ENCODE peak calls at places on chromosomes 6 and 20, in four cellular contexts. P is A549, L is IMR-90, Z is body of pancreas. N is an unnamed sample. For H3K4me1, the result is how much of the 10 kb centered on the place peaks cover.

GRCh38 chr6:167094820-167095637 is 27.9 kb upstream of the CCR6 start:
- DNase-seq in P (no peak), L (no peak), Z (no peak), N (no peak)

GRCh38 chr6:85912582-85912981 is 269.9 kb upstream of the SYNCRIP start:
- DNase-seq in Z (no peak), P (no peak), L (no peak), N (no peak)

GRCh38 chr6:168280020-168280898 is 39.3 kb downstream of the DACT2 start:
- DNase-seq in L (no peak), Z (no peak), P (no peak), N (no peak)

GRCh38 chr6:55433446-55434130 is 106.3 kb downstream of the GFRAL start:
- DNase-seq in Z (no peak), P (no peak), L (peak), N (no peak)

GRCh38 chr20:48384147-48384818 is 443.5 kb downstream of the PREX1 start:
- DNase-seq in P (peak), L (no peak), Z (no peak), N (no peak)

GRCh38 chr20:60877071-60877470 is 375.0 kb upstream of the CDH4 start:
- DNase-seq in L (no peak), P (no peak), Z (no peak), N (no peak)

GRCh38 chr6:134774244-134774643 is 175.7 kb downstream of the ALDH8A1 start:
- DNase-seq in L (peak), P (no peak), Z (no peak), N (no peak)

GRCh38 chr6:4262506-4262905 is 127.1 kb upstream of the ECI2 start:
- DNase-seq in Z (no peak), L (no peak), P (no peak), N (no peak)

GRCh38 chr6:28496099-28496779 is 19.4 kb downstream of the GPX6 start:
- DNase-seq in P (no peak), Z (no peak), L (no peak), N (no peak)

GRCh38 chr6:102655823-102656222 is 1262.3 kb downstream of the GRIK2 start:
- DNase-seq in Z (no peak), P (no peak), L (no peak), N (no peak)

GRCh38 chr20:35598476-35598875 is 17.2 kb upstream of the SPAG4 start:
- DNase-seq in L (no peak), P (no peak), Z (no peak), N (no peak)

GRCh38 chr6:81890846-81891245 is 138.4 kb upstream of the TENT5A start:
- DNase-seq in L (peak), P (no peak), Z (no peak), N (no peak)

GRCh38 chr6:40177596-40177995 is 243.3 kb upstream of the MOCS1 start:
- DNase-seq in P (no peak), L (no peak), Z (no peak), N (no peak)

GRCh38 chr6:28988536-28989415 is 16.3 kb downstream of the ZNF311 start:
- DNase-seq in Z (peak), L (peak), P (peak), N (no peak)

GRCh38 chr6:139107051-139107450 is 27.8 kb upstream of the HECA start:
- DNase-seq in Z (no peak), L (no peak), P (no peak), N (no peak)

GRCh38 chr20:59145247-59145925 is 18.2 kb upstream of the ZNF831 start:
- DNase-seq in P (no peak), Z (no peak), L (no peak), N (no peak)

GRCh38 chr6:138546733-138547185 is 47.5 kb upstream of the NHSL1 start:
- DNase-seq in Z (no peak), L (peak), P (no peak), N (no peak)

GRCh38 chr6:106339334-106340029 is 13.9 kb upstream of the ATG5 start:
- DNase-seq in Z (peak), L (peak), P (peak), N (no peak)

GRCh38 chr20:50096237-50096636 is 16.7 kb downstream of the UBE2V1 start:
- DNase-seq in L (no peak), P (no peak), Z (no peak), N (no peak)

GRCh38 chr6:105982761-105983600 is 103.2 kb upstream of the PRDM1 start:
- DNase-seq in P (no peak), L (no peak), Z (no peak), N (no peak)

GRCh38 chr6:40247516-40248115 is 313.4 kb upstream of the MOCS1 start:
- DNase-seq in L (no peak), P (no peak), Z (no peak), N (no peak)

DNA sequence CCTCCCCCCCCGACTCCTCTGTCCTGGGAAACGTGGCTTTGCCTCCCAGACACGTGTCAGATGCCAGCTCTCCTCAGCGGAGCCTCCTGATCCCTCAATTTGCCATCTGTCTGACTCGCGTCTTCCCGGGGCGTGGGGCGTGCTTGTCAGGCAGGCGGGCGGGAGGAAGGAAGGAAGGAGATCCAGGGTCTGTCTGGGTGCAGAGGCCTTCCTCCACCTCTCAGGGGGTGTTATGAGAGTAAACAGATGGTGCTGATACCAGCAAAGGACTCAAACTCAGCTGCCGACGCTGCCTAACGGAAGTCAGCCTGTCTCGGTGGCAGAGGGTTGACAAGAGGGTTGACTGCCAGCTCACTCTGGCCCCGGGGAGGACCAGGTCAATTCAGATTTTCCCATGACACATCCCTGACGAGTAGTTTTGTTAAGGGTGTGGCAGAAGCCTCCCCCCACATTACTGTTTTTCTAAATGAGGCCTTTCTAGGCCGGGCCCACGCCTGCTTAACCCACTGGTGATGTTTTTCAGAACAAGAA is 17.0 kb downstream of the UQCC2 start:
- DNase-seq in P (peak), L (peak), Z (no peak), N (no peak)
- TF ChIP-seq POLR2A in P (no peak), L (no peak), Z (no peak), N (no peak)

DNA sequence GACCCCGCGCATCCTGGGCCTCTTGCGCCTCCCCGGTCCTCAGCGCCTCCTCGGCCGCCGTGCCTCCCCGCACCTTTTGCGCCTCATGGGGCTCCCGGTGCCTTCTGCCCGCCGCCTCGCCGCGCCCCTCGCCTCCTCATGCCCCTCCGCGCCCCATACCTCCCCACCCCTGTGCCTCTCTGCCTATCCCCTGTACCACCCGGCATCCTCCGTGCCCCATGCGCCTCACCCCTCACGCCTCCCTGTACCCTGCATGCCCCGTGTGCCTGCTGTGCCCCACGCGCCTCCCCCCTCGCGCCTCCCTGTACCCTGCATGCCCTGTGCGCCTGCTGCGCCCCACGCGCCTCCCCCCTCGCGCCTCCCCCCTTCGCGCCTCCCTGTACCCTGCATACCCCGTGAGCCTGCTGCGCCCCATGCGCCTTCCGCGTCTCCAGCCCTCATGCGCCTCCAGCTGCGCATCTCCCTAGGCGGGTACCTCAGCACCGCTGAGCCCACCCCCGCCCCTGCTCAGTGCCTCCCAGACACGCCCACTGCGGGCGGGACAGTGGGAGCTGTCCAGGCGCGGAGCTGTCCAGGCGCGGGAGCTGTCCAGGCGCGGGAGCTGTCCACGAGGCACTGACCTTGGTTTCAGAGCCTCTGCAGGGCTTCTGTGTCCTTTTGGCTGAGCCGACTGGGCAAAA is 37.1 kb downstream of the IGF2R start:
- DNase-seq in Z (no peak), L (peak), P (no peak), N (no peak)
- H3K4me1 ChIP-seq in Z (under half), L (under half), P (under half), N (under half)

GRCh38 chr20:56630086-56630493 is 984 bp downstream of the TFAP2C start:
- DNase-seq in P (peak), Z (peak), L (no peak), N (no peak)

GRCh38 chr20:56628015-56628872 is 862 bp upstream of the TFAP2C start:
- DNase-seq in Z (peak), L (no peak), P (peak), N (no peak)

GRCh38 chr20:56629464-56630085 is 469 bp downstream of the TFAP2C start:
- DNase-seq in L (no peak), P (no peak), Z (no peak), N (no peak)

GRCh38 chr20:56627122-56628014 is 1.7 kb upstream of the TFAP2C start:
- DNase-seq in Z (no peak), L (no peak), P (no peak), N (no peak)

DNA sequence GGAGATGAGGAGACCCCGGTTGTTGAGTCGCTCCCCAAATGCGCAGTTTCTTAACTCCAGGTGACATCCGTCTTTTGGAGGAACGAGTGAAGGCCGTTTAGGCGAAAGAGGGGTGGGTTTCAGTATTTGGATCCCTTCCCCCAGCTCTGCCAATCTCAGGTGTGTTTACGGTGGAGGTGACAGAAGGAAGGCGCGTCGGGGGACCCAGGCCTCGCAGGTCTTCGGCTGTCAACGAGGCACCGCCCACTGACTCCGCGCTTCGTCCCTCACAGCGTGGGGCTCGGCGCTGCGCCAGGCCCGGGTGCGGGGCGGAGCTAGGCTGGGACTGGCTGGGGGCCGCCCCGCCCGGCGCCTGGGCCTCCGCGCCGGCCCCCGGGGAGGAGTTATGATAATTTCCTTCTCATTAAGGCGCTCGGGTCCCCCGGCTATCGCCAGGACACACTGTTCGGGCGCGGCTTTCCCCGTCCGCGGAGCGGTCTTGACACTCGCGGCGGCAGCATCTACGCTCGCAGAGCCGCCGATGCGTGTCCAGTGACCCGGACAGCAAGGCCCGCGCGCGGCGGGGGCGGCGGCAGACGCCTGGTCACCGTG is at the start of gene TFAP2C:
- DNase-seq in P (peak), Z (peak), L (no peak), N (no peak)
- TF ChIP-seq POLR2A in P (peak), Z (peak), L (no peak), N (no peak)

DNA sequence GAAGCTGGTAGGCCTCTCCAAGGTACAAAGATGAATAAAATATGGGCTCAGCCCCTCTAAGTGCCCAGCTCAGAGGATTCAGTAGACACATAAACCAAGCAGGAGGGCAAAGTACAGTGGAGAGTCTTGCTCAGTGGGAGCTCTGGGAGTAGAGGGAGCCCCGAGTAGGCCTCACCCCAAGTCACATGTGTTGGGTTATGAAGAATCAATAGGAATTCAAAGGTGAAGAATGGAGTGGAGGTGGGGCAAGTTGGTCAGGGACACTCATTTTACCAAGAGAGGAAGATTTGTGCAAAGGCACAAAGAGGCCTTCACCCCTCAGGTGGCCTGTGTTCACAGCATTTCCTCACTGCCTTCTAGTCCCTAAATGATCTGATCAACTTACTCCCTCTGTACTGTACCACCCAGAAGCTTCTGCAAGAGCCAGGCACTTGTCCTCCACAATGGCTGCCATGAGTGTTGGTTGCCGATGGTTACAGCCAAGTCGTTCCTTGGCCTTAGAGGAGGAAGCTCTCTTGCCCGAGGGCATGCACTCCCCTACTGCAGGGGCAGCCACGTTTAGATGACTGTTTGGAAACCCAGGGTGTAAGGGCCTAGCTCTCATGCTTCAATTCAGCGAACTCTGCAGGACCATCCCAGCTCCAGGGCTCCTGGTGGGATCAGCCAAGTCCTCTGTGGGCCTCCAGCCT is 6.7 kb upstream of the CDKN1A start:
- DNase-seq in P (no peak), L (no peak), Z (no peak), N (no peak)
- H3K4me1 ChIP-seq in P (under half), L (under half), Z (under half), N (under half)